ENCODE peak calls at places on chromosomes 2 and 18, in ten cellular contexts. Y is adrenal gland, N is psoas muscle, E is DND-41, J is stomach, H is fibroblast of lung, D is transverse colon, K is bronchial epithelial cell, M is lower lobe of right lung, V is fibroblast of the aortic adventitia. W is an unnamed sample.

GRCh38 chr18:60984496-60984895 is 348.7 kb upstream of the CDH20 start:
- DNase-seq in Y (no peak), N (no peak), E (no peak), J (no peak), H (peak; percentile 93), D (no peak), K (no peak), M (no peak), V (peak; percentile 65), W (no peak)

GRCh38 chr2:190961918-190962487 is 52.0 kb downstream of the STAT1 start:
- DNase-seq in Y (no peak), N (no peak), E (no peak), J (no peak), H (peak; percentile 25), D (no peak), K (no peak), M (no peak), V (peak; percentile 59), W (no peak)

GRCh38 chr2:42951263-42951938 is 159.0 kb upstream of the HAAO start:
- DNase-seq in Y (peak; percentile 30), N (peak; percentile 79), E (no peak), J (no peak), H (no peak), D (no peak), K (no peak), M (no peak), V (no peak), W (no peak)

GRCh38 chr2:219949053-219949452 is 321.6 kb downstream of the SLC4A3 start:
- DNase-seq in Y (no peak), N (no peak), E (no peak), J (no peak), H (no peak), D (no peak), K (no peak), M (no peak), V (no peak), W (no peak)

GRCh38 chr18:12278765-12279682 is 24.9 kb downstream of the CIDEA start:
- DNase-seq in Y (peak; percentile 74), N (peak; percentile 83), E (no peak), J (peak; percentile 40), H (peak; percentile 97), D (peak; percentile 69), K (peak; percentile 84), M (peak; percentile 74), V (peak; percentile 95), W (peak; percentile 86)

GRCh38 chr2:225100856-225101294 is 58.6 kb upstream of the DOCK10 start:
- DNase-seq in Y (no peak), N (no peak), E (no peak), J (no peak), H (peak; percentile 87), D (no peak), K (peak; percentile 93), M (no peak), V (peak; percentile 94), W (no peak)

GRCh38 chr2:158487419-158487818 is 30.7 kb downstream of the PKP4 start:
- DNase-seq in Y (no peak), N (no peak), E (no peak), J (no peak), H (peak; percentile 91), D (no peak), K (no peak), M (no peak), V (peak; percentile 86), W (no peak)

GRCh38 chr18:58697131-58697530 is 25.9 kb downstream of the MALT1 start:
- DNase-seq in Y (no peak), N (no peak), E (no peak), J (no peak), H (no peak), D (no peak), K (no peak), M (no peak), V (no peak), W (no peak)

GRCh38 chr18:74715306-74715705 is 117.6 kb downstream of the ZNF407 start:
- DNase-seq in Y (no peak), N (no peak), E (no peak), J (no peak), H (no peak), D (no peak), K (no peak), M (no peak), V (no peak), W (no peak)

GRCh38 chr2:172734711-172735645 is 667 bp upstream of the RAPGEF4 start:
- DNase-seq in Y (no peak), N (no peak), E (no peak), J (no peak), H (peak; percentile 23), D (no peak), K (peak; percentile 74), M (no peak), V (no peak), W (no peak)

GRCh38 chr2:173248381-173248780 is 106.3 kb upstream of the CDCA7 start:
- DNase-seq in Y (no peak), N (no peak), E (no peak), J (no peak), H (no peak), D (no peak), K (no peak), M (no peak), V (no peak), W (no peak)

GRCh38 chr2:80258321-80258720 is 46.2 kb downstream of the LRRTM1 start:
- DNase-seq in Y (no peak), N (no peak), E (no peak), J (no peak), H (no peak), D (no peak), K (no peak), M (no peak), V (no peak), W (no peak)

GRCh38 chr2:30756051-30756719 is 51.1 kb downstream of the CAPN13 start:
- DNase-seq in Y (no peak), N (no peak), E (no peak), J (no peak), H (peak; percentile 0), D (no peak), K (peak; percentile 56), M (no peak), V (no peak), W (no peak)

GRCh38 chr2:237429761-237430160 is 15.8 kb upstream of the COL6A3 start:
- DNase-seq in Y (no peak), N (no peak), E (no peak), J (no peak), H (no peak), D (no peak), K (peak; percentile 34), M (peak; percentile 88), V (no peak), W (no peak)

GRCh38 chr2:151560289-151560688 is 150.6 kb downstream of the RIF1 start:
- DNase-seq in Y (no peak), N (peak; percentile 60), E (no peak), J (no peak), H (peak; percentile 41), D (no peak), K (peak; percentile 86), M (no peak), V (peak; percentile 31), W (no peak)

GRCh38 chr2:70471129-70471528 is 82.5 kb downstream of the TGFA start:
- DNase-seq in Y (peak; percentile 15), N (no peak), E (no peak), J (no peak), H (no peak), D (no peak), K (no peak), M (no peak), V (no peak), W (no peak)

GRCh38 chr18:78069784-78070664 is 820.4 kb downstream of the GALR1 start:
- DNase-seq in Y (no peak), N (no peak), E (no peak), J (no peak), H (no peak), D (peak; percentile 11), K (no peak), M (no peak), V (no peak), W (peak; percentile 22)

GRCh38 chr18:8717011-8717770 is 11.8 kb downstream of the MTCL1 start:
- DNase-seq in Y (no peak), N (no peak), E (no peak), J (no peak), H (no peak), D (no peak), K (no peak), M (no peak), V (no peak), W (no peak)
- TF ChIP-seq CTCF in Y (no peak), N (no peak), E (no peak), J (no peak), H (no peak), D (no peak), K (no peak), M (no peak), V (no peak), W (no peak)

DNA sequence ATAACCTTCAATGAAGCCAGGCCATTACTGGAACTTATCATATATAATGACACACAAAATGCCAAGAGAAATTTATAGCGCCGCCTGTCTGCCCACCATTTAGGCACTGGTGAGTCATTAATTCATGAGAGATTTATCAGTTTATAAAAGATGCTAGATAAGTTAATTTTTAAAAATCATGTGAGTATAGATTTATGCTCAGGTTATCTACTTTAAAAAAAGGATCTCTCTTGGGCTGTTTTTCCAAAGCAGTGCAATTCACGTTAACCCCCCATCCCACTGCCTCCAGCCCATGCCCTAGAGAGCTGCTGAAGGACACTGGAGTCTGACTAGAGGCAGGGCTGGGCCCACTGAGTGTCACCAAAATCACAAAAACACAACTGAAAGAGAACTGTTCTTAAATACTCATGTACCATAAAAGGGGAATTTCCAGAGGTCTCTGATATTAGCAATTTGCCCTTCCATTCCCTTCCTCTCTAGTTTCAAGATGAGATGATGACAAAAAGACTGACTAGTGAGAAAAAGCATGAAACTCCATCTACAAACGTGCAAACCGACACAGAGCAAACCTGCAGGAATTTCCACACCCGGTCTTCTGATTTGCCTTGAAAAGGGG is 160.8 kb downstream of the BCL2 start:
- DNase-seq in Y (no peak), N (no peak), E (no peak), J (no peak), H (no peak), D (no peak), K (no peak), M (no peak), V (no peak), W (no peak)
- TF ChIP-seq CTCF in Y (no peak), N (no peak), E (no peak), J (no peak), H (no peak), D (no peak), K (no peak), M (no peak), V (no peak), W (no peak)

GRCh38 chr2:179787601-179788000 is 73.8 kb downstream of the ZNF385B start:
- DNase-seq in Y (no peak), N (no peak), E (no peak), J (no peak), H (no peak), D (no peak), K (no peak), M (no peak), V (no peak), W (no peak)
- TF ChIP-seq CTCF in Y (no peak), N (no peak), E (no peak), J (no peak), H (no peak), D (no peak), K (no peak), M (no peak), V (no peak), W (no peak)

DNA sequence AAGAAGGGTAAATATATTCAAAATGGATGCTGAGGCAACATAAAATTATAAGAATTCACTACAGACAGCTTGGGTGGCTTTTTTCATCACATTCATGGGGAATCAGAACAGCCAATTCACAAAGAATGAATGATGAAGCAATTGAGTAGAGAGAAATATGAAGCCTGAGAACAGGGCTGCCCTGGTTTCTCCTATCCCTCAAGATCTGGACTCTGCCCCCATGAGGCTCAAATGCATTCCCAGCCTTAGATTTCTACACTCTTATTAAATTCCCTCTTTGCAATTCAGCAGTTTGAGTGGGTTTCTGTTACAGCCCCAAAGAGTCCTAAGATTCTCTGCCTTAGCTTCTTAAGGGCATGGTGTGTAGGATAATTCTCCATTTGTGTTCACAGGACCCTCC is 172.5 kb downstream of the MAIP1 start:
- DNase-seq in Y (no peak), N (no peak), E (no peak), J (no peak), H (peak; percentile 67), D (no peak), K (no peak), M (no peak), V (peak; percentile 29), W (no peak)
- TF ChIP-seq CTCF in Y (no peak), N (no peak), E (no peak), J (no peak), H (peak; percentile 26), D (no peak), K (no peak), M (no peak), V (peak; percentile 9), W (no peak)

W was measured in left ventricle myocardium inferior.